ENCODE peak calls at places on chromosomes 13 and 19, in nine cellular contexts. E is mesothelial cell of epicardium, C is mucosa of descending colon, T is GM10248, U is IMR-90, W is uterus, I is B cell, X is osteocyte, L is adrenal gland. P is an unnamed sample.

GRCh38 chr19:47271949-47272348 is 2.7 kb upstream of the INAFM1 start:
- DNase-seq in E (no peak), C (no peak), T (no peak), U (no peak), W (no peak), I (peak; percentile 41), X (no peak), L (peak; percentile 44), P (no peak)

GRCh38 chr13:109256866-109257760 is 529.3 kb downstream of the IRS2 start:
- DNase-seq in E (no peak), C (no peak), T (no peak), U (peak; percentile 97), W (no peak), I (no peak), X (no peak), L (peak; percentile 67), P (peak; percentile 81)

GRCh38 chr13:23871616-23872220 is 17.5 kb downstream of the MIPEP start:
- DNase-seq in E (no peak), C (no peak), T (peak; percentile 38), U (peak; percentile 59), W (no peak), I (no peak), X (no peak), L (no peak), P (no peak)

GRCh38 chr19:33064778-33065550 is at the start of gene RHPN2:
- DNase-seq in E (peak; percentile 66), C (peak; percentile 90), T (peak; percentile 92), U (peak; percentile 45), W (peak; percentile 63), I (peak; percentile 87), X (peak; percentile 85), L (peak; percentile 39), P (no peak)

GRCh38 chr13:67119481-67119883 is 110.7 kb downstream of the PCDH9 start:
- DNase-seq in E (no peak), C (no peak), T (no peak), U (peak; percentile 96), W (no peak), I (no peak), X (no peak), L (no peak), P (peak; percentile 10)

GRCh38 chr19:38640368-38640767 is 7.1 kb upstream of the ACTN4 start:
- DNase-seq in E (no peak), C (no peak), T (no peak), U (peak; percentile 56), W (no peak), I (no peak), X (no peak), L (no peak), P (no peak)

GRCh38 chr19:49889687-49890348 is 6.9 kb downstream of the IL4I1 start:
- DNase-seq in E (peak; percentile 66), C (peak; percentile 81), T (peak; percentile 60), U (peak; percentile 61), W (peak; percentile 73), I (peak; percentile 86), X (no peak), L (peak; percentile 81), P (no peak)

GRCh38 chr13:21043898-21044297 is 17.5 kb downstream of the LATS2 start:
- DNase-seq in E (no peak), C (no peak), T (no peak), U (peak; percentile 96), W (no peak), I (no peak), X (no peak), L (peak; percentile 17), P (peak; percentile 64)

GRCh38 chr19:38155453-38155852 is 68.6 kb downstream of the DPF1 start:
- DNase-seq in E (no peak), C (no peak), T (no peak), U (peak; percentile 58), W (no peak), I (no peak), X (no peak), L (no peak), P (no peak)

GRCh38 chr13:79966039-79966438 is 374.9 kb downstream of the SPRY2 start:
- DNase-seq in E (no peak), C (no peak), T (no peak), U (peak; percentile 23), W (no peak), I (no peak), X (no peak), L (no peak), P (no peak)

GRCh38 chr13:49303533-49304252 is 56.0 kb downstream of the CDADC1 start:
- DNase-seq in E (no peak), C (no peak), T (no peak), U (no peak), W (no peak), I (no peak), X (no peak), L (peak; percentile 61), P (no peak)

GRCh38 chr13:31756346-31756745 is 17.0 kb downstream of the RXFP2 start:
- DNase-seq in E (no peak), C (no peak), T (no peak), U (peak; percentile 94), W (peak; percentile 25), I (no peak), X (no peak), L (no peak), P (no peak)

GRCh38 chr13:29587645-29588044 is 7.8 kb downstream of the SLC7A1 start:
- DNase-seq in E (no peak), C (no peak), T (no peak), U (peak; percentile 24), W (peak; percentile 36), I (no peak), X (no peak), L (no peak), P (no peak)

GRCh38 chr19:55867101-55867500 is 30.8 kb downstream of the NLRP4 start:
- DNase-seq in E (no peak), C (no peak), T (no peak), U (no peak), W (no peak), I (no peak), X (peak; percentile 30), L (no peak), P (no peak)

GRCh38 chr19:17380426-17381138 is 3.4 kb upstream of the PLVAP start:
- DNase-seq in E (no peak), C (no peak), T (no peak), U (no peak), W (no peak), I (no peak), X (no peak), L (no peak), P (no peak)

GRCh38 chr19:31279436-31279765 is 69.8 kb downstream of the TSHZ3 start:
- DNase-seq in E (no peak), C (no peak), T (no peak), U (no peak), W (no peak), I (no peak), X (no peak), L (no peak), P (no peak)

GRCh38 chr19:57075801-57076492 is 43.8 kb upstream of the USP29 start:
- DNase-seq in E (no peak), C (no peak), T (no peak), U (no peak), W (no peak), I (no peak), X (no peak), L (no peak), P (no peak)

GRCh38 chr13:36919833-36920611 is at the start of gene SMAD9:
- DNase-seq in E (peak; percentile 90), C (peak; percentile 81), T (peak; percentile 49), U (peak; percentile 67), W (peak; percentile 78), I (peak; percentile 47), X (peak; percentile 88), L (peak; percentile 63), P (no peak)

GRCh38 chr13:111421216-111421615 is 100.8 kb downstream of the TEX29 start:
- DNase-seq in E (no peak), C (no peak), T (no peak), U (no peak), W (no peak), I (no peak), X (no peak), L (no peak), P (no peak)

GRCh38 chr19:35291259-35291658 is 702 bp upstream of the MAG start:
- DNase-seq in E (no peak), C (no peak), T (no peak), U (no peak), W (no peak), I (no peak), X (no peak), L (no peak), P (no peak)

GRCh38 chr19:34173145-34173956 is 1.0 kb downstream of the LSM14A start:
- DNase-seq in E (peak; percentile 60), C (peak; percentile 72), T (no peak), U (peak; percentile 27), W (peak; percentile 23), I (no peak), X (peak; percentile 68), L (peak; percentile 59), P (no peak)
- TF ChIP-seq CTCF in E (no peak), C (no peak), T (no peak), U (no peak), W (no peak), I (no peak), X (no peak), L (no peak), P (no peak)

GRCh38 chr19:5651361-5651760 is 28.5 kb downstream of the SAFB start:
- DNase-seq in E (no peak), C (no peak), T (no peak), U (no peak), W (no peak), I (no peak), X (no peak), L (no peak), P (no peak)
- TF ChIP-seq CTCF in E (no peak), C (no peak), T (no peak), U (no peak), W (no peak), I (no peak), X (no peak), L (no peak), P (no peak)

DNA sequence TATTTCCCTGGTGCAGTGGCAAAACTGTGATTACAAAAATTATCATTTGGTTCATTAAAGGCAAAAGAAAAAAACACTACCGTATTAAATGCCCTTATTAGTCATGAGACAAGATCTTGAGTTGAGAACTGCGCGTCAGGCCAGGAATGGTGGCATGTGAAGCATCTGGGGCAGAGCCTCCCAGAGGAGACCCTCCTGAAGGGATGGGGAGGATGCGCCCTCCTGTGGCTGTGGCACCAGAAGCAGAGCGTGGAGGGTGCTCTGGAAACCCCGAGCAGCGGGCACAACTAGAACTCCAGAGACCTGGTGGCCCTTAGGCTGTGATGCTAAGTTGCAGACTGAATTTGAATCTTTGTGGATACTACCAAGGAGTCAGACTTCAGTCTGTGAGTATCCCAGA is 11.5 kb downstream of the CUL4A start:
- DNase-seq in E (no peak), C (no peak), T (no peak), U (no peak), W (no peak), I (no peak), X (peak; percentile 48), L (no peak), P (no peak)
- TF ChIP-seq CTCF in E (no peak), C (no peak), T (no peak), U (peak; percentile 31), W (no peak), I (no peak), X (peak; percentile 45), L (no peak), P (peak; percentile 25)

DNA sequence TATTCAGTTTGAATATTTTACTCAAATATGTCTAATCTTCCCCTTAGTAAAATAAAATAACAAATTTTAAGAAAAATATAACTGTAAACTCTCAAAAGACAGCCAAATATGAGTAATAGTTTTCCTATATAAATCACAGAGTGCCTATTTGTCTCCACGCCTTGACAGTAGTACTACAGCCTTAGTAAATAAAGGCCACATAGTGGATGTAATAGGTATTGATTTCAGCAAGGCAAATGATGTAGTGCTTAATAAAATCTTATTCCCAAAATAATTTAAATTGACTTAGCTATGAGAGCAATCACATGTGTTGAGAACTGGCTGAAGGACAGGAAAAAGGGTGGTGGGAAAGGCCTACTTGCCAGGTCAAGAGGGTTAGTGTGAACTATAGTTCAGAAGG is 747.2 kb downstream of the OLFM4 start:
- DNase-seq in E (no peak), C (no peak), T (no peak), U (no peak), W (no peak), I (no peak), X (no peak), L (no peak), P (no peak)
- TF ChIP-seq CTCF in E (peak; percentile 11), C (no peak), T (no peak), U (no peak), W (no peak), I (no peak), X (no peak), L (no peak), P (no peak)